ENCODE peak calls at places on chromosomes 1 and 21, in ten cellular contexts. J, M, V, U, B, W, C, D, O and K are unnamed samples.

GRCh38 chr1:209157514-209158285 is 425.8 kb upstream of the CAMK1G start:
- DNase-seq in J (no peak), M (no peak), V (no peak), U (no peak), B (no peak), W (no peak), C (peak), D (no peak), O (no peak), K (no peak)

GRCh38 chr1:197913495-197914276 is 3.5 kb upstream of the LHX9 start:
- DNase-seq in J (no peak), M (no peak), V (no peak), U (no peak), B (no peak), W (no peak), C (no peak), D (no peak), O (no peak), K (no peak)

GRCh38 chr1:92853299-92853698 is 21.5 kb downstream of the RPL5 start:
- DNase-seq in J (peak), M (no peak), V (no peak), U (no peak), B (no peak), W (no peak), C (no peak), D (no peak), O (no peak), K (no peak)

GRCh38 chr1:89910780-89911179 is 84.1 kb upstream of the ZNF326 start:
- DNase-seq in J (no peak), M (peak), V (no peak), U (peak), B (no peak), W (no peak), C (peak), D (peak), O (no peak), K (peak)

GRCh38 chr1:206467915-206468314 is 2.4 kb upstream of the IKBKE start:
- DNase-seq in J (peak), M (no peak), V (no peak), U (no peak), B (peak), W (no peak), C (no peak), D (no peak), O (no peak), K (peak)

GRCh38 chr1:67795179-67795916 is 37.9 kb downstream of the GNG12 start:
- DNase-seq in J (no peak), M (no peak), V (no peak), U (no peak), B (no peak), W (no peak), C (no peak), D (no peak), O (no peak), K (no peak)

GRCh38 chr1:103561612-103562395 is 9.6 kb upstream of the AMY2B start:
- DNase-seq in J (no peak), M (no peak), V (no peak), U (no peak), B (no peak), W (no peak), C (no peak), D (no peak), O (no peak), K (no peak)

GRCh38 chr21:23402929-23403520 is 2204.3 kb downstream of the MRPL39 start:
- DNase-seq in J (no peak), M (no peak), V (no peak), U (no peak), B (no peak), W (no peak), C (no peak), D (no peak), O (no peak), K (no peak)

GRCh38 chr21:37829447-37829846 is 86.8 kb downstream of the KCNJ6 start:
- DNase-seq in J (no peak), M (peak), V (no peak), U (no peak), B (no peak), W (peak), C (no peak), D (no peak), O (no peak), K (peak)

GRCh38 chr1:154012129-154012528 is 21.6 kb downstream of the RPS27 start:
- DNase-seq in J (no peak), M (no peak), V (no peak), U (no peak), B (no peak), W (no peak), C (no peak), D (no peak), O (no peak), K (no peak)

GRCh38 chr1:52238887-52239707 is 97.2 kb downstream of the ZFYVE9 start:
- DNase-seq in J (no peak), M (no peak), V (no peak), U (no peak), B (no peak), W (no peak), C (peak), D (no peak), O (no peak), K (peak)

GRCh38 chr1:75265792-75266191 is 131.6 kb downstream of the LHX8 start:
- DNase-seq in J (no peak), M (peak), V (no peak), U (peak), B (no peak), W (peak), C (peak), D (no peak), O (no peak), K (peak)

GRCh38 chr1:54798769-54799641 is 2.1 kb downstream of the TTC22 start:
- DNase-seq in J (no peak), M (no peak), V (no peak), U (no peak), B (no peak), W (peak), C (no peak), D (no peak), O (no peak), K (peak)

GRCh38 chr21:28761709-28762356 is 230.8 kb downstream of the LTN1 start:
- DNase-seq in J (no peak), M (peak), V (no peak), U (peak), B (no peak), W (no peak), C (no peak), D (no peak), O (no peak), K (no peak)

GRCh38 chr1:1210726-1211540 is 3.0 kb downstream of the TNFRSF4 start:
- DNase-seq in J (peak), M (no peak), V (no peak), U (no peak), B (no peak), W (no peak), C (no peak), D (no peak), O (no peak), K (no peak)

GRCh38 chr1:44677201-44677520 is 2.6 kb downstream of the ARMH1 start:
- DNase-seq in J (no peak), M (peak), V (no peak), U (no peak), B (no peak), W (peak), C (peak), D (no peak), O (no peak), K (peak)

GRCh38 chr1:42141978-42142377 is 11.2 kb upstream of the GUCA2B start:
- DNase-seq in J (no peak), M (no peak), V (no peak), U (no peak), B (no peak), W (no peak), C (no peak), D (no peak), O (no peak), K (no peak)

GRCh38 chr1:72122099-72122893 is 160.0 kb downstream of the NEGR1 start:
- DNase-seq in J (no peak), M (no peak), V (no peak), U (no peak), B (no peak), W (no peak), C (no peak), D (no peak), O (no peak), K (peak)

GRCh38 chr1:111755321-111756123 is at the start of gene DDX20:
- DNase-seq in J (peak), M (peak), V (peak), U (peak), B (peak), W (peak), C (peak), D (peak), O (peak), K (peak)

GRCh38 chr1:246781212-246781611 is 57.0 kb downstream of the SCCPDH start:
- DNase-seq in J (no peak), M (no peak), V (no peak), U (no peak), B (no peak), W (no peak), C (no peak), D (no peak), O (no peak), K (no peak)

GRCh38 chr1:183043872-183044859 is 20.9 kb downstream of the LAMC1 start:
- DNase-seq in J (no peak), M (peak), V (no peak), U (no peak), B (no peak), W (peak), C (no peak), D (peak), O (no peak), K (peak)

GRCh38 chr1:161681879-161682278 is 18.9 kb downstream of the FCGR2B start:
- DNase-seq in J (no peak), M (no peak), V (no peak), U (no peak), B (no peak), W (no peak), C (no peak), D (no peak), O (no peak), K (no peak)

GRCh38 chr21:28342229-28342810 is 650.4 kb downstream of the LTN1 start:
- DNase-seq in J (no peak), M (peak), V (no peak), U (peak), B (no peak), W (no peak), C (no peak), D (no peak), O (no peak), K (no peak)

GRCh38 chr1:237287876-237288517 is 246.0 kb downstream of the RYR2 start:
- DNase-seq in J (no peak), M (no peak), V (no peak), U (no peak), B (no peak), W (no peak), C (peak), D (no peak), O (no peak), K (no peak)

GRCh38 chr1:162905174-162905573 is 44.2 kb upstream of the CCDC190 start:
- DNase-seq in J (no peak), M (no peak), V (no peak), U (no peak), B (no peak), W (no peak), C (peak), D (no peak), O (no peak), K (peak)

GRCh38 chr1:98903261-98903660 is 101.4 kb downstream of the PLPPR5 start:
- DNase-seq in J (no peak), M (peak), V (no peak), U (peak), B (no peak), W (peak), C (no peak), D (peak), O (no peak), K (peak)

GRCh38 chr1:61053712-61054608 is 28.4 kb upstream of the NFIA start:
- DNase-seq in J (peak), M (no peak), V (peak), U (no peak), B (peak), W (no peak), C (peak), D (no peak), O (no peak), K (peak)

GRCh38 chr1:64755356-64755755 is 10.5 kb downstream of the RAVER2 start:
- DNase-seq in J (no peak), M (no peak), V (no peak), U (no peak), B (no peak), W (no peak), C (no peak), D (no peak), O (no peak), K (no peak)

GRCh38 chr1:9670085-9670484 is 18.6 kb downstream of the PIK3CD start:
- DNase-seq in J (no peak), M (no peak), V (no peak), U (no peak), B (no peak), W (no peak), C (no peak), D (no peak), O (no peak), K (no peak)

GRCh38 chr21:42063578-42064521 is 7.3 kb upstream of the UMODL1 start:
- DNase-seq in J (peak), M (no peak), V (no peak), U (no peak), B (no peak), W (peak), C (no peak), D (no peak), O (no peak), K (no peak)

GRCh38 chr1:78003070-78003751 is 1.5 kb upstream of the DNAJB4 start:
- DNase-seq in J (no peak), M (peak), V (no peak), U (no peak), B (no peak), W (no peak), C (no peak), D (no peak), O (no peak), K (no peak)

GRCh38 chr1:86618358-86618757 is 71.5 kb downstream of the CLCA4 start:
- DNase-seq in J (no peak), M (no peak), V (no peak), U (no peak), B (no peak), W (peak), C (peak), D (no peak), O (no peak), K (no peak)

GRCh38 chr21:32585970-32586369 is 647 bp upstream of the TCP10L start:
- DNase-seq in J (no peak), M (no peak), V (no peak), U (no peak), B (no peak), W (no peak), C (no peak), D (no peak), O (no peak), K (no peak)
- H3K4me3 ChIP-seq in J (no peak), M (no peak), V (no peak), U (no peak), B (no peak), W (no peak), C (no peak), D (no peak), O (no peak), K (no peak)

DNA sequence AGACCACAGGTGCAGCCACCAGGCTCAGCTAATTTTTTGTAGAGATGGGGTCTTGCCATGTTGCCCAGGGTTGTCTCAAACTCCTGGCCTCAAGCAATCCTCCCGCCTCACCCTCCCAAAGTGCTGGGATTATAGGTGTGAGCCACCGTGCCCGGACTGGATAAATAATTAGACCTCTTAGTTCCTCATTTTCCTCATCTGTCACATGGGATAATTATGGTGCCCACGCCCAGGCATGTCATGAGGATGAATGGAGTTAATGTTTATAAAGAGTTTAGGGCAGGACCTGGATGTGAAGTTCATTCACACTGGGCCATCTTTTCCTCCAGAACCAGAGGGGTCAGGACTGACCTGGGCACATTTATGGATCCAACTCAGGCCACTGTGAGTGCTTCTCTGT is 23.7 kb downstream of the PADI3 start:
- DNase-seq in J (no peak), M (no peak), V (no peak), U (no peak), B (no peak), W (no peak), C (no peak), D (no peak), O (no peak), K (no peak)
- H3K4me3 ChIP-seq in J (no peak), M (no peak), V (no peak), U (no peak), B (no peak), W (no peak), C (no peak), D (no peak), O (no peak), K (no peak)

GRCh38 chr1:232283864-232284263 is 346.1 kb downstream of the SIPA1L2 start:
- DNase-seq in J (no peak), M (no peak), V (no peak), U (no peak), B (no peak), W (no peak), C (no peak), D (no peak), O (no peak), K (no peak)

GRCh38 chr1:232282541-232282940 is 347.4 kb downstream of the SIPA1L2 start:
- DNase-seq in J (no peak), M (no peak), V (no peak), U (no peak), B (no peak), W (peak), C (no peak), D (no peak), O (no peak), K (no peak)

GRCh38 chr1:232279909-232280308 is 350.0 kb downstream of the SIPA1L2 start:
- DNase-seq in J (no peak), M (no peak), V (no peak), U (no peak), B (no peak), W (no peak), C (no peak), D (no peak), O (no peak), K (no peak)

GRCh38 chr1:232278925-232279324 is 351.0 kb downstream of the SIPA1L2 start:
- DNase-seq in J (no peak), M (no peak), V (no peak), U (no peak), B (no peak), W (no peak), C (peak), D (no peak), O (no peak), K (no peak)

GRCh38 chr1:232280910-232281309 is 349.0 kb downstream of the SIPA1L2 start:
- DNase-seq in J (no peak), M (no peak), V (no peak), U (no peak), B (no peak), W (no peak), C (peak), D (no peak), O (no peak), K (no peak)
- H3K4me3 ChIP-seq in J (no peak), M (no peak), V (no peak), U (no peak), B (no peak), W (no peak), C (no peak), D (no peak), O (no peak), K (no peak)

DNA sequence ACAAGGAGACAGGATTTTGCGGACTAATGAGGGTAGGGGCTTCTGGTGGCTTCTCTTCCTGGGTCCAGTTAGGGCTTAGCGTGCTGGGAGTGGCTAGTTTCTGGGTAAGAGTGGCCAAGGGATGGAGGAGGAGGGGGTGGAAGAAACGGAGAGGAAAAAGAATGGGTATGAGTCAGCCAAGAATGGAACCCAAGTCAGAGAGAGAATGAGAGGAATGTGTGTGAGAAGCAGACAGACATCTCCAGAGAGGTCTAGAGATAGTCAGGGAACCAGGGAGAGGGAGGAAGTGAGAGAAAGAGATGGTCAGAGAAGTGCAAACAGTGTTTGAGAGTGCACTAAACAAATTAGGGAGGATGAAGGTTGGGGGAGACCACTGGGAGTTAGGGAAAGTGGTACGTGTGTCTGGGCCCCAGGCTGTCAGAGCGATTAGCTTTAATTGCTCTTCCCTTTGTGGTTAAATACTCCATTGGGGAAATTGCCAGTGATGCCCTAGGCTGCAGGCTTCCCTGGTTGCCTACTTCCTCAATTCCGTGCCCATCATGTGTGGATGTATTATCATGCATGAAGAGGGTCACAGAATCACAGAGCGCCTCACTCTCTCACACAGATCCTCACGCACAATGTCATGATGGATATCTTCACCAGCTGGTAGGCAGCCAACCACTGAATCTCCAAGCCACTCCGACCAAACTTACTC is 1.4 kb downstream of the PEA15 start:
- DNase-seq in J (no peak), M (peak), V (no peak), U (peak), B (no peak), W (peak), C (peak), D (peak), O (no peak), K (peak)
- H3K4me3 ChIP-seq in J (peak), M (peak), V (peak), U (peak), B (no peak), W (peak), C (peak), D (peak), O (peak), K (peak)

GRCh38 chr1:37635309-37635902 is 714 bp upstream of the RSPO1 start:
- DNase-seq in J (no peak), M (no peak), V (no peak), U (no peak), B (no peak), W (no peak), C (no peak), D (no peak), O (no peak), K (no peak)

GRCh38 chr1:37636435-37636834 is 1.7 kb upstream of the RSPO1 start:
- DNase-seq in J (no peak), M (no peak), V (no peak), U (no peak), B (no peak), W (no peak), C (no peak), D (no peak), O (no peak), K (no peak)

GRCh38 chr1:37634554-37635308 is at the start of gene RSPO1:
- DNase-seq in J (no peak), M (no peak), V (peak), U (no peak), B (no peak), W (peak), C (peak), D (no peak), O (no peak), K (peak)

GRCh38 chr1:37633040-37633949 is 1.4 kb downstream of the RSPO1 start:
- DNase-seq in J (no peak), M (no peak), V (peak), U (no peak), B (no peak), W (no peak), C (no peak), D (no peak), O (no peak), K (no peak)

DNA sequence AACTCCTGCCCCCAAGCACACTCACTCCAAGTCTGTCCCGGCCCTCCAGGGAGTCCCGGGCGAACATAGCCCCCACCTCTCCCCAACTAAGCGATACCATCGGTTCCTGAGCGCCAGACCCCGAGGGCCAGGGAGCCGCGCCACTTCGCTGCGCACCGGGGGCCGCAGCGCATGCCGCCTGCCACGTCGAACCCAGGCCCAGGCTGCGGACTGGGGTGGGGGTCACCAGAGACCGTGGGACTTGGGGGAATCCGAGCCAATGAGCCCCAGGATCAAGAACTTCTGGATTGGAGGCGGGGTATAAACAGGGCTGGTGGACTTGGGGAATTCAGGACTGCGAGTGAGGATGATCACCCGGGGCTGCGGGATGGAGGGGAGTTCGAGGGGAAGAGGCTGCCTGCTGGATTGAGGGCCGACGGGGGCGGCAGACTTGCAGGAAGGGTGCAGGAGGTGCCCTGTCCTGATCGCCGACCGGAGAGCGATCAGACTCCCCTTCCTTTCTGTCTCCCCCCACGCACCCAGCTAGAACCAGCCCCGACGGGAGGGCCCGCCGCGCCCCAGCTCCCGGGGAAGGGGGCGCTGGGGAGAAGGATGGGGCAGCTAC is 640 bp downstream of the RSPO1 start:
- DNase-seq in J (no peak), M (no peak), V (no peak), U (no peak), B (no peak), W (no peak), C (no peak), D (no peak), O (no peak), K (no peak)
- H3K4me3 ChIP-seq in J (peak), M (no peak), V (peak), U (no peak), B (no peak), W (no peak), C (no peak), D (no peak), O (peak), K (peak)

GRCh38 chr1:16521288-16521583 is 7.2 kb upstream of the RNU1-1 start:
- DNase-seq in J (no peak), M (no peak), V (no peak), U (no peak), B (no peak), W (no peak), C (no peak), D (no peak), O (no peak), K (no peak)
- H3K4me3 ChIP-seq in J (no peak), M (peak), V (no peak), U (peak), B (no peak), W (no peak), C (peak), D (no peak), O (no peak), K (no peak)